ENCODE peak calls at places on chromosomes 5 and 9, in five cellular contexts. B, Z, A, H and F are unnamed samples.
A peak's percentile ranks its signal among the peaks of the same experiment; 100 is the strongest.

GRCh38 chr5:92713361-92713875 is 867.6 kb downstream of the NR2F1-AS1 start:
- DNase-seq in A (no peak), H (no peak), Z (no peak), B (no peak), F (no peak)

GRCh38 chr9:112884086-112884485 is 6.6 kb downstream of the SLC46A2 start:
- DNase-seq in B (no peak), H (no peak), Z (peak; percentile 38), A (no peak), F (peak; percentile 36)

GRCh38 chr9:99264070-99264469 is 42.0 kb downstream of the SEC61B start:
- DNase-seq in Z (peak; percentile 12), A (no peak), B (no peak), H (no peak), F (no peak)

GRCh38 chr5:150574818-150575537 is 65.5 kb upstream of the SYNPO start:
- DNase-seq in Z (no peak), H (no peak), A (no peak), B (no peak), F (no peak)

GRCh38 chr9:129474740-129475404 is 146.0 kb downstream of the C9orf50 start:
- DNase-seq in Z (no peak), A (no peak), H (no peak), B (no peak), F (no peak)

GRCh38 chr9:136902259-136902821 is 16.0 kb downstream of the TRAF2 start:
- DNase-seq in B (no peak), H (no peak), Z (peak; percentile 61), A (peak; percentile 67), F (peak; percentile 32)

GRCh38 chr5:171680485-171680884 is 105.1 kb upstream of the SMIM23 start:
- DNase-seq in H (no peak), A (no peak), Z (no peak), B (no peak), F (no peak)

GRCh38 chr9:35605336-35606137 is 475 bp downstream of the TESK1 start:
- DNase-seq in B (peak; percentile 16), A (no peak), H (peak; percentile 46), Z (peak; percentile 8), F (no peak)

GRCh38 chr5:51099173-51099853 is 283.9 kb upstream of the ISL1 start:
- DNase-seq in B (no peak), A (no peak), Z (no peak), H (no peak), F (no peak)

GRCh38 chr9:4973246-4973645 is 11.8 kb upstream of the JAK2 start:
- DNase-seq in A (no peak), H (no peak), Z (no peak), B (no peak), F (no peak)

GRCh38 chr9:19465571-19466267 is 56.9 kb downstream of the ACER2 start:
- DNase-seq in H (no peak), B (no peak), Z (no peak), A (no peak), F (no peak)

GRCh38 chr9:136648746-136649145 is 14.0 kb upstream of the EGFL7 start:
- DNase-seq in B (peak; percentile 28), Z (no peak), A (peak; percentile 83), H (no peak), F (no peak)

GRCh38 chr9:99026956-99027298 is 78.0 kb upstream of the TGFBR1 start:
- DNase-seq in Z (no peak), A (no peak), H (no peak), B (no peak), F (no peak)

GRCh38 chr5:95155888-95156287 is 129.0 kb downstream of the MCTP1 start:
- DNase-seq in H (no peak), Z (no peak), B (no peak), A (no peak), F (no peak)

GRCh38 chr9:15420796-15421195 is 1.9 kb upstream of the SNAPC3 start:
- DNase-seq in A (no peak), Z (peak; percentile 43), H (no peak), B (no peak), F (no peak)

GRCh38 chr9:136670571-136671253 is 8.0 kb downstream of the EGFL7 start:
- DNase-seq in A (no peak), H (no peak), Z (no peak), B (no peak), F (no peak)

GRCh38 chr5:72517961-72518690 is 10.9 kb upstream of the ZNF366 start:
- DNase-seq in H (no peak), Z (no peak), B (peak; percentile 63), A (peak; percentile 68), F (peak; percentile 80)

GRCh38 chr5:142692280-142692775 is 6.4 kb upstream of the FGF1 start:
- DNase-seq in Z (no peak), B (peak; percentile 59), A (no peak), H (no peak), F (no peak)

GRCh38 chr5:142696379-142696778 is 10.5 kb upstream of the FGF1 start:
- DNase-seq in B (no peak), A (no peak), H (no peak), Z (no peak), F (no peak)

GRCh38 chr5:142697356-142697807 is 11.5 kb upstream of the FGF1 start:
- DNase-seq in B (no peak), Z (peak; percentile 90), A (peak; percentile 67), H (no peak), F (peak; percentile 67)

GRCh38 chr5:142697846-142698245 is 12.0 kb upstream of the FGF1 start:
- DNase-seq in H (no peak), B (no peak), A (peak; percentile 68), Z (peak; percentile 59), F (peak; percentile 51)

DNA sequence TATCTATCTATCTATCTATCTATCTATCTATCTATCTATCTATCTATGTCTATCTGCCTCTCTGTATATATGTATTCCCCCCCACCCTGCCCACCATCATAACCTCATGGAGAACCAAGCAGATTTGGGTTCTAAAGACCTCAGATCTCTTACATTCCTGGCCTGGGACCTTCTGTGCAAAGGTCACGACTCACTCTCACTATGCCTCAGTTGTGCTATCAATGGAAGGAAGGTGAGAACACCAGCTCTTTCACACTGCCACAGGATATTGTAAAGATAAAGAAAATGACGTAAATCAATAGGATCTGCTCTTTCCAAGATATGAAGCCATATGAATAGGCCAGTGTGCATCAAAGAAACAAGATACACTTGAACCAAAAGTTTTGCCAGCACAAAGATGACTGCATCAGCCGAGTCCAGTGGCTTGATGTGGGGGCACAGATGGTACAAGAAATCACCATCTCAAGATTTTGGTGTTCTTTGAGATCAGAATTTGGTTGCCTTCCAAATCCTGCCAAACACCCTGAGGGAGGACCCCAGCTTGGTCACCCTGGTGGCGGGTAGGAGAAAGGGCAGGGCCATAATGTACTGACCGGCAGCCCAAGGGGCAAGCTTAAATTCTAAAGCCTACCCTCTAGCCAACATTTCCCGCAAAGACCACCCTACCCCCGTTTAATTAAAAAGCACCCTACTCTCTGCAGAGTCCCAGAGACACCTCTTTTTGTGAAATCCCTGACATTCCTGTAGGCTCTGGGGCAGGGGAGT is 8.4 kb upstream of the FGF1 start:
- DNase-seq in A (no peak), Z (no peak), B (no peak), H (no peak), F (no peak)
- TF ChIP-seq CTCF in A (peak; percentile 19), Z (peak; percentile 16), B (no peak), H (no peak), F (peak; percentile 19)

GRCh38 chr5:1292846-1293415 is 1.9 kb downstream of the TERT start:
- DNase-seq in H (peak; percentile 40), A (no peak), Z (no peak), B (no peak), F (no peak)

GRCh38 chr5:1293416-1293996 is 1.4 kb downstream of the TERT start:
- DNase-seq in B (no peak), H (peak; percentile 68), Z (no peak), A (no peak), F (no peak)

GRCh38 chr5:1295650-1296037 is 776 bp upstream of the TERT start:
- DNase-seq in B (no peak), H (no peak), A (peak; percentile 11), Z (no peak), F (no peak)

GRCh38 chr5:1293997-1294838 is 650 bp downstream of the TERT start:
- DNase-seq in B (no peak), A (no peak), Z (no peak), H (peak; percentile 83), F (no peak)

DNA sequence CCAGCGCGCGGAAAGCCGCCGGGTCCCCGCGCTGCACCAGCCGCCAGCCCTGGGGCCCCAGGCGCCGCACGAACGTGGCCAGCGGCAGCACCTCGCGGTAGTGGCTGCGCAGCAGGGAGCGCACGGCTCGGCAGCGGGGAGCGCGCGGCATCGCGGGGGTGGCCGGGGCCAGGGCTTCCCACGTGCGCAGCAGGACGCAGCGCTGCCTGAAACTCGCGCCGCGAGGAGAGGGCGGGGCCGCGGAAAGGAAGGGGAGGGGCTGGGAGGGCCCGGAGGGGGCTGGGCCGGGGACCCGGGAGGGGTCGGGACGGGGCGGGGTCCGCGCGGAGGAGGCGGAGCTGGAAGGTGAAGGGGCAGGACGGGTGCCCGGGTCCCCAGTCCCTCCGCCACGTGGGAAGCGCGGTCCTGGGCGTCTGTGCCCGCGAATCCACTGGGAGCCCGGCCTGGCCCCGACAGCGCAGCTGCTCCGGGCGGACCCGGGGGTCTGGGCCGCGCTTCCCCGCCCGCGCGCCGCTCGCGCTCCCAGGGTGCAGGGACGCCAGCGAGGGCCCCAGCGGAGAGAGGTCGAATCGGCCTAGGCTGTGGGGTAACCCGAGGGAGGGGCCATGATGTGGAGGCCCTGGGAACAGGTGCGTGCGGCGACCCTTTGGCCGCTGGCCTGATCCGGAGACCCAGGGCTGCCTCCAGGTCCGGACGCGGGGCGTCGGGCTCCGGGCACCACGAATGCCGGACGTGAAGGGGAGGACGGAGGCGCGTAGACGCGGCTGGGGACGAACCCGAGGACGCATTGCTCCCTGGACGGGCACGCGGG is at the start of gene TERT:
- DNase-seq in H (peak; percentile 91), B (peak; percentile 36), A (no peak), Z (no peak), F (no peak)
- H3K4me3 ChIP-seq in H (peak within 1 kb of the TSS; percentile 79), B (peak within 1 kb of the TSS; percentile 36), A (peak within 1 kb of the TSS; percentile 14), Z (no peak within 1 kb of the TSS), F (no peak within 1 kb of the TSS)

DNA sequence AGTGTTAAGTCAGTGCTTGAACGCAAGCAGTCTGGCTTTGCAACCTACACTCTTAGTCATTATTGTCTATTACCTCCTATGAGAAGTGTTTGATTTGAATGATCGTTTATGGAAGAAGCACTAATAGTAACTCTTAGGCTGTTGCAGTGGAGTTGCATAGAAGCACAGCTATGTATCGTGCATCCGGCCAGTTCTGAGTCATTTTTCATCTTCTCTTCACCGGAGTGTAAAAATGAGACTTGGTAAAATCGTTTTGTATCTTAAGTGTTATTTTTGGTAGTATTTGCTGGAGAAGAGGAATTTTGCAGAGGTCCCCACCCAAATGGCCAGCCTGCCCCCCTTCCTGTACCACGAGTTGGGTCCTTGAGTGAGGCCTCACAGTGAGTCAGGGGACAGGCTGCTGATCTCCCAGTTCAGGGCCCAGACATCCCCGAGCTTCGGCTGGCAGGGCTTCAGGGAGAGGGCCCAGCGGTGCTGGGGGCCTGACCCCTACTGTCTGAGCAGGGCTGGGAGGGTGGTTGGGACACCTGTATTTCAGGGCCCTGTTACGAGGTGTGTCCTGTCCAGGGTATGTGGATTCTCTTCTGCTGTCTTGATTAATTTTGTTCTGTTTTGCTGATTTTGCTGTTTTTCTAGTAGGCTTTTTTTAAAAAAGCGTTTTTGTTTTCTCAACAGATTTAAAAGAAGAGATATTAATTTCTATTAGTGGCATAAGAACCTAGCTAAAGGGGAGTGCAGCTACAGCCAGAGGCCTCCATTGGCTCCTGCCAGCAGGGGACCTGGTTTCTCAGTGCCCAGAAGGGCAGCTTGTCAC is 210.7 kb downstream of the TRIO start:
- DNase-seq in Z (peak; percentile 22), A (no peak), H (no peak), B (no peak), F (peak; percentile 48)
- TF ChIP-seq CTCF in Z (no peak), A (no peak), H (no peak), B (no peak), F (no peak)

DNA sequence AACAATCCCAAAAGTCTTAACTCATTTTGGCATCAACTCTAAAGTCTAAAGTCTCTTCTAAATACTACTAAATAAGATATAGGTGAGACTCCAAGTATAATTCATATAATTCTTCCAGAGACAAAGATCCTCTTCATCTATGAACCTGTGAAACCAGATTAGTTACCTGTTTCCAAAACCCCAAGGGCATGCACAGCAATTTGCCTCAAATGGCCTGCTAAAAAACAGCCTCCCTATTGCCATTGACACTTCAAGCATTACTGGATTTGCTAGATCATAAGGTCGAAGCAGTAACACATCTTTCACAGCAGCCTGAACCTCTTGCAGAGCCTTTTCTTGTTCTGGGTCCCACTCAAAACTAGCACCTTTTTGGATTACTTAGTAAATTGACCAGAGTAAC is 20.3 kb upstream of the GABRG2 start:
- DNase-seq in B (no peak), A (no peak), Z (no peak), H (no peak), F (no peak)
- H3K4me3 ChIP-seq in B (no peak overlapping the region), A (no peak overlapping the region), Z (no peak overlapping the region), H (no peak overlapping the region), F (no peak overlapping the region)